ENCODE peak calls at places on chromosomes 11 and 22, in five cellular contexts. One of them, this sample, is unnamed.

GRCh38 chr11:121341609-121342008 is 49.0 kb downstream of the SC5D start:
- DNase-seq in activated CD4-positive, alpha-beta memory T cell treated with anti-CD3 and anti-CD28 coated beads for 36 hours: peak; percentile 61
- DNase-seq in KBM-7: no peak
- DNase-seq in A549: no peak
- DNase-seq in endothelial cell: no peak
- DNase-seq in this sample: no peak

GRCh38 chr22:48478124-48478523 is 1349.5 kb downstream of the BRD1 start:
- DNase-seq in A549: no peak
- DNase-seq in endothelial cell: no peak
- DNase-seq in KBM-7: no peak
- DNase-seq in activated CD4-positive, alpha-beta memory T cell treated with anti-CD3 and anti-CD28 coated beads for 36 hours: no peak
- DNase-seq in this sample: no peak

GRCh38 chr22:28977481-28977971 is 84.1 kb downstream of the C22orf31 start:
- DNase-seq in activated CD4-positive, alpha-beta memory T cell treated with anti-CD3 and anti-CD28 coated beads for 36 hours: no peak
- DNase-seq in KBM-7: no peak
- DNase-seq in endothelial cell: no peak
- DNase-seq in A549: no peak
- DNase-seq in this sample: no peak

GRCh38 chr22:27866136-27867091 is 52.6 kb downstream of the PITPNB start:
- DNase-seq in endothelial cell: no peak
- DNase-seq in KBM-7: no peak
- DNase-seq in A549: peak; percentile 15
- DNase-seq in activated CD4-positive, alpha-beta memory T cell treated with anti-CD3 and anti-CD28 coated beads for 36 hours: no peak
- DNase-seq in this sample: no peak

GRCh38 chr22:48902001-48902869 is 925.4 kb downstream of the BRD1 start:
- DNase-seq in activated CD4-positive, alpha-beta memory T cell treated with anti-CD3 and anti-CD28 coated beads for 36 hours: no peak
- DNase-seq in KBM-7: no peak
- DNase-seq in endothelial cell: no peak
- DNase-seq in A549: no peak
- DNase-seq in this sample: no peak

GRCh38 chr22:49960159-49960966 is at the start of gene PIM3:
- DNase-seq in KBM-7: peak; percentile 98
- DNase-seq in endothelial cell: peak; percentile 90
- DNase-seq in activated CD4-positive, alpha-beta memory T cell treated with anti-CD3 and anti-CD28 coated beads for 36 hours: peak; percentile 97
- DNase-seq in A549: peak; percentile 90
- DNase-seq in this sample: peak; percentile 98

GRCh38 chr11:132334769-132335280 is 964.4 kb downstream of the NTM start:
- DNase-seq in activated CD4-positive, alpha-beta memory T cell treated with anti-CD3 and anti-CD28 coated beads for 36 hours: no peak
- DNase-seq in KBM-7: no peak
- DNase-seq in A549: no peak
- DNase-seq in endothelial cell: no peak
- DNase-seq in this sample: no peak

GRCh38 chr11:117223741-117224685 is 7.9 kb downstream of the PCSK7 start:
- DNase-seq in endothelial cell: no peak
- DNase-seq in activated CD4-positive, alpha-beta memory T cell treated with anti-CD3 and anti-CD28 coated beads for 36 hours: no peak
- DNase-seq in A549: no peak
- DNase-seq in KBM-7: no peak
- DNase-seq in this sample: peak; percentile 87

GRCh38 chr11:114621950-114622809 is 26.6 kb upstream of the NXPE4 start:
- DNase-seq in endothelial cell: no peak
- DNase-seq in KBM-7: no peak
- DNase-seq in activated CD4-positive, alpha-beta memory T cell treated with anti-CD3 and anti-CD28 coated beads for 36 hours: no peak
- DNase-seq in A549: no peak
- DNase-seq in this sample: no peak

GRCh38 chr11:60978546-60979380 is 7.3 kb downstream of the CD6 start:
- DNase-seq in A549: no peak
- DNase-seq in activated CD4-positive, alpha-beta memory T cell treated with anti-CD3 and anti-CD28 coated beads for 36 hours: peak; percentile 92
- DNase-seq in KBM-7: peak; percentile 79
- DNase-seq in endothelial cell: no peak
- DNase-seq in this sample: no peak

GRCh38 chr11:60931897-60932296 is 7.6 kb downstream of the TMEM132A start:
- DNase-seq in activated CD4-positive, alpha-beta memory T cell treated with anti-CD3 and anti-CD28 coated beads for 36 hours: no peak
- DNase-seq in KBM-7: no peak
- DNase-seq in endothelial cell: no peak
- DNase-seq in A549: no peak
- DNase-seq in this sample: no peak

GRCh38 chr22:23382796-23383195 is 197.3 kb downstream of the IGLL1 start:
- DNase-seq in activated CD4-positive, alpha-beta memory T cell treated with anti-CD3 and anti-CD28 coated beads for 36 hours: no peak
- DNase-seq in A549: no peak
- DNase-seq in endothelial cell: no peak
- DNase-seq in KBM-7: no peak
- DNase-seq in this sample: no peak

GRCh38 chr11:124882339-124883071 is 15.2 kb downstream of the ROBO4 start:
- DNase-seq in endothelial cell: no peak
- DNase-seq in KBM-7: no peak
- DNase-seq in A549: no peak
- DNase-seq in activated CD4-positive, alpha-beta memory T cell treated with anti-CD3 and anti-CD28 coated beads for 36 hours: no peak
- DNase-seq in this sample: no peak

GRCh38 chr11:126924381-126924780 is 76.2 kb downstream of the KIRREL3 start:
- DNase-seq in A549: no peak
- DNase-seq in endothelial cell: no peak
- DNase-seq in activated CD4-positive, alpha-beta memory T cell treated with anti-CD3 and anti-CD28 coated beads for 36 hours: no peak
- DNase-seq in KBM-7: no peak
- DNase-seq in this sample: no peak

GRCh38 chr11:86182976-86183584 is 61.5 kb upstream of the EED start:
- DNase-seq in A549: no peak
- DNase-seq in activated CD4-positive, alpha-beta memory T cell treated with anti-CD3 and anti-CD28 coated beads for 36 hours: peak; percentile 84
- DNase-seq in KBM-7: peak; percentile 75
- DNase-seq in endothelial cell: no peak
- DNase-seq in this sample: peak; percentile 86

GRCh38 chr22:35995772-35996171 is 32.9 kb downstream of the RBFOX2 start:
- DNase-seq in activated CD4-positive, alpha-beta memory T cell treated with anti-CD3 and anti-CD28 coated beads for 36 hours: no peak
- DNase-seq in KBM-7: no peak
- DNase-seq in endothelial cell: no peak
- DNase-seq in A549: no peak
- DNase-seq in this sample: no peak

GRCh38 chr11:62370743-62371440 is 33.6 kb downstream of the ASRGL1 start:
- DNase-seq in endothelial cell: no peak
- DNase-seq in A549: no peak
- DNase-seq in KBM-7: no peak
- DNase-seq in activated CD4-positive, alpha-beta memory T cell treated with anti-CD3 and anti-CD28 coated beads for 36 hours: peak; percentile 69
- DNase-seq in this sample: no peak

GRCh38 chr22:27755521-27756211 is 45.9 kb downstream of the MN1 start:
- DNase-seq in KBM-7: no peak
- DNase-seq in activated CD4-positive, alpha-beta memory T cell treated with anti-CD3 and anti-CD28 coated beads for 36 hours: no peak
- DNase-seq in A549: no peak
- DNase-seq in endothelial cell: no peak
- DNase-seq in this sample: no peak

GRCh38 chr22:25772288-25772687 is 30.3 kb downstream of the MYO18B start:
- DNase-seq in endothelial cell: no peak
- DNase-seq in activated CD4-positive, alpha-beta memory T cell treated with anti-CD3 and anti-CD28 coated beads for 36 hours: no peak
- DNase-seq in A549: no peak
- DNase-seq in KBM-7: no peak
- DNase-seq in this sample: no peak

GRCh38 chr22:24402460-24403192 is 24.8 kb upstream of the ADORA2A start:
- DNase-seq in KBM-7: peak; percentile 73
- DNase-seq in activated CD4-positive, alpha-beta memory T cell treated with anti-CD3 and anti-CD28 coated beads for 36 hours: no peak
- DNase-seq in endothelial cell: no peak
- DNase-seq in A549: peak; percentile 60
- DNase-seq in this sample: no peak

GRCh38 chr11:90392692-90393091 is 169.8 kb upstream of the CHORDC1 start:
- DNase-seq in endothelial cell: no peak
- DNase-seq in activated CD4-positive, alpha-beta memory T cell treated with anti-CD3 and anti-CD28 coated beads for 36 hours: no peak
- DNase-seq in A549: no peak
- DNase-seq in KBM-7: no peak
- DNase-seq in this sample: no peak

GRCh38 chr11:17511571-17511970 is 32.6 kb downstream of the USH1C start:
- DNase-seq in endothelial cell: no peak
- DNase-seq in A549: no peak
- DNase-seq in activated CD4-positive, alpha-beta memory T cell treated with anti-CD3 and anti-CD28 coated beads for 36 hours: no peak
- DNase-seq in KBM-7: no peak
- DNase-seq in this sample: no peak

GRCh38 chr11:121564948-121565684 is 112.3 kb upstream of the SORL1-AS1 start:
- DNase-seq in A549: no peak
- DNase-seq in KBM-7: no peak
- DNase-seq in endothelial cell: no peak
- DNase-seq in activated CD4-positive, alpha-beta memory T cell treated with anti-CD3 and anti-CD28 coated beads for 36 hours: no peak
- DNase-seq in this sample: no peak

GRCh38 chr11:8070417-8071101 is 10.5 kb upstream of the TUB start:
- DNase-seq in KBM-7: peak; percentile 29
- DNase-seq in endothelial cell: no peak
- DNase-seq in A549: peak; percentile 84
- DNase-seq in activated CD4-positive, alpha-beta memory T cell treated with anti-CD3 and anti-CD28 coated beads for 36 hours: no peak
- DNase-seq in this sample: peak; percentile 11

GRCh38 chr22:29457730-29458129 is 19.3 kb downstream of the RFPL1 start:
- DNase-seq in activated CD4-positive, alpha-beta memory T cell treated with anti-CD3 and anti-CD28 coated beads for 36 hours: no peak
- DNase-seq in KBM-7: peak; percentile 47
- DNase-seq in endothelial cell: peak; percentile 49
- DNase-seq in A549: peak; percentile 77
- DNase-seq in this sample: peak; percentile 41

GRCh38 chr11:1598816-1599215 is 722 bp upstream of the KRTAP5-2 start:
- DNase-seq in activated CD4-positive, alpha-beta memory T cell treated with anti-CD3 and anti-CD28 coated beads for 36 hours: no peak
- DNase-seq in A549: no peak
- DNase-seq in KBM-7: no peak
- DNase-seq in endothelial cell: no peak
- DNase-seq in this sample: no peak

GRCh38 chr11:72091292-72091691 is 10.6 kb downstream of the LRRC51 start:
- DNase-seq in A549: peak; percentile 84
- DNase-seq in endothelial cell: peak; percentile 84
- DNase-seq in activated CD4-positive, alpha-beta memory T cell treated with anti-CD3 and anti-CD28 coated beads for 36 hours: peak; percentile 76
- DNase-seq in KBM-7: peak; percentile 93
- DNase-seq in this sample: peak; percentile 73

GRCh38 chr22:41171996-41172395 is 33.1 kb upstream of the L3MBTL2 start:
- DNase-seq in KBM-7: no peak
- DNase-seq in A549: no peak
- DNase-seq in endothelial cell: no peak
- DNase-seq in activated CD4-positive, alpha-beta memory T cell treated with anti-CD3 and anti-CD28 coated beads for 36 hours: no peak
- DNase-seq in this sample: no peak

GRCh38 chr11:121253951-121254350 is 38.6 kb upstream of the SC5D start:
- DNase-seq in A549: no peak
- DNase-seq in activated CD4-positive, alpha-beta memory T cell treated with anti-CD3 and anti-CD28 coated beads for 36 hours: no peak
- DNase-seq in endothelial cell: no peak
- DNase-seq in KBM-7: no peak
- DNase-seq in this sample: no peak

GRCh38 chr11:18013790-18014507 is 1.1 kb upstream of the SERGEF start:
- DNase-seq in activated CD4-positive, alpha-beta memory T cell treated with anti-CD3 and anti-CD28 coated beads for 36 hours: peak; percentile 15
- DNase-seq in endothelial cell: no peak
- DNase-seq in KBM-7: no peak
- DNase-seq in A549: no peak
- DNase-seq in this sample: no peak

GRCh38 chr11:133548641-133549040 is 16.3 kb upstream of the OPCML start:
- DNase-seq in activated CD4-positive, alpha-beta memory T cell treated with anti-CD3 and anti-CD28 coated beads for 36 hours: no peak
- DNase-seq in KBM-7: no peak
- DNase-seq in A549: no peak
- DNase-seq in endothelial cell: no peak
- DNase-seq in this sample: no peak

GRCh38 chr11:74278721-74279148 is 32.7 kb downstream of the P4HA3 start:
- DNase-seq in endothelial cell: no peak
- DNase-seq in KBM-7: no peak
- DNase-seq in activated CD4-positive, alpha-beta memory T cell treated with anti-CD3 and anti-CD28 coated beads for 36 hours: no peak
- DNase-seq in A549: peak; percentile 68
- DNase-seq in this sample: no peak

GRCh38 chr11:45768486-45768885 is 36.5 kb upstream of the SLC35C1 start:
- DNase-seq in KBM-7: no peak
- DNase-seq in activated CD4-positive, alpha-beta memory T cell treated with anti-CD3 and anti-CD28 coated beads for 36 hours: no peak
- DNase-seq in A549: no peak
- DNase-seq in endothelial cell: no peak
- DNase-seq in this sample: no peak

GRCh38 chr11:118921929-118922744 is 3.6 kb downstream of the BCL9L start:
- DNase-seq in activated CD4-positive, alpha-beta memory T cell treated with anti-CD3 and anti-CD28 coated beads for 36 hours: no peak
- DNase-seq in endothelial cell: peak; percentile 18
- DNase-seq in A549: no peak
- DNase-seq in KBM-7: no peak
- DNase-seq in this sample: no peak